ENCODE peak calls at places on chromosomes 11 and 22, in ten cellular contexts. V is endodermal cell; B is NCI-H1930; F is T-helper 2 cell; C is activated T-cell treated with anti-CD3 and anti-CD28 coated beads for 48 hours; O is brain microvascular endothelial cell; P is GM06990; Q is hypothalamus; Z is activated T-helper 1 cell treated with Interleukin-2 at 50 U/mL for 16 hours; U is stimulated activated CD4-positive, alpha-beta T cell treated with anti-CD3 and anti-CD28 coated beads, TNF-alpha, amount 100 ng/mL, for 1 hour. A is an unnamed sample.

GRCh38 chr22:24925586-24926427 is 20.7 kb downstream of the LHFPL7 start:
- DNase-seq in F (no peak), B (no peak), C (no peak), Z (no peak), Q (no peak), V (peak; percentile 76), O (peak; percentile 2), U (no peak), P (no peak), A (no peak)

GRCh38 chr11:73759520-73760065 is 1.3 kb downstream of the RAB6A start:
- DNase-seq in B (no peak), Z (no peak), C (no peak), O (no peak), V (no peak), U (no peak), F (no peak), Q (no peak), P (no peak), A (no peak)

GRCh38 chr11:44811841-44812448 is 85.2 kb downstream of the TSPAN18 start:
- DNase-seq in C (no peak), Z (no peak), V (no peak), F (no peak), P (no peak), O (no peak), B (no peak), U (no peak), Q (no peak), A (no peak)

GRCh38 chr11:88326112-88326511 is 11.4 kb downstream of the CTSC start:
- DNase-seq in P (no peak), Z (no peak), Q (no peak), C (no peak), F (no peak), U (no peak), B (no peak), O (no peak), V (no peak), A (no peak)

GRCh38 chr11:78715639-78716311 is 141.1 kb upstream of the NARS2 start:
- DNase-seq in Z (no peak), C (peak; percentile 54), V (peak; percentile 95), U (no peak), B (peak; percentile 6), O (peak; percentile 63), Q (peak; percentile 34), F (no peak), P (no peak), A (peak; percentile 6)

GRCh38 chr22:16955678-16956210 is 52.3 kb downstream of the GAB4 start:
- DNase-seq in B (no peak), C (no peak), Q (peak; percentile 9), O (no peak), U (no peak), V (no peak), P (no peak), Z (no peak), F (no peak), A (no peak)

GRCh38 chr11:31818874-31819331 is 7.8 kb upstream of the PAX6 start:
- DNase-seq in O (no peak), F (no peak), P (no peak), V (peak; percentile 70), C (no peak), B (no peak), Q (no peak), Z (no peak), U (no peak), A (no peak)

GRCh38 chr11:96008161-96008560 is 84.3 kb upstream of the MTMR2 start:
- DNase-seq in U (no peak), B (no peak), F (no peak), V (no peak), P (no peak), Q (no peak), Z (no peak), C (no peak), O (no peak), A (no peak)

GRCh38 chr22:29031236-29031982 is 30.2 kb downstream of the C22orf31 start:
- DNase-seq in P (no peak), V (peak; percentile 89), F (no peak), B (no peak), U (no peak), Z (no peak), O (peak; percentile 96), C (no peak), Q (no peak), A (no peak)

GRCh38 chr11:7577883-7578242 is 64.1 kb downstream of the PPFIBP2 start:
- DNase-seq in V (no peak), U (no peak), C (no peak), B (no peak), P (no peak), Z (no peak), O (peak; percentile 15), F (no peak), Q (no peak), A (no peak)

GRCh38 chr11:119282495-119282894 is 34.4 kb downstream of the MCAM start:
- DNase-seq in U (no peak), C (no peak), Z (no peak), P (no peak), V (no peak), Q (no peak), O (no peak), B (no peak), F (no peak), A (no peak)

GRCh38 chr11:118322721-118323120 is 18.2 kb downstream of the CD3E start:
- DNase-seq in Z (no peak), F (no peak), U (no peak), P (no peak), O (no peak), C (no peak), Q (no peak), V (no peak), B (no peak), A (no peak)

GRCh38 chr11:123630126-123630531 is 24.3 kb downstream of the SCN3B start:
- DNase-seq in Z (no peak), B (no peak), Q (no peak), O (no peak), C (no peak), V (no peak), F (no peak), U (no peak), P (no peak), A (no peak)

GRCh38 chr11:13674799-13675509 is 6.5 kb downstream of the FAR1 start:
- DNase-seq in Z (no peak), F (no peak), Q (no peak), V (no peak), C (no peak), B (no peak), U (no peak), O (no peak), P (no peak), A (no peak)

GRCh38 chr22:41001722-41002122 is 50.5 kb downstream of the RBX1 start:
- DNase-seq in V (no peak), P (no peak), O (peak; percentile 11), U (no peak), F (no peak), Q (no peak), B (no peak), C (no peak), Z (no peak), A (no peak)

GRCh38 chr11:93481696-93482095 is 61.5 kb downstream of the SMCO4 start:
- DNase-seq in U (no peak), B (no peak), P (no peak), V (no peak), F (no peak), Q (no peak), Z (no peak), C (no peak), O (no peak), A (no peak)

GRCh38 chr11:131815631-131816030 is 445.2 kb downstream of the NTM start:
- DNase-seq in B (no peak), Q (no peak), F (no peak), C (no peak), U (no peak), V (peak; percentile 78), Z (no peak), P (no peak), O (no peak), A (no peak)

GRCh38 chr11:68010058-68011041 is at the start of gene ALDH3B1:
- DNase-seq in O (peak; percentile 71), U (no peak), Q (peak; percentile 88), C (no peak), B (no peak), P (no peak), Z (no peak), V (peak; percentile 86), F (no peak), A (no peak)

GRCh38 chr11:34161812-34162506 is 56.5 kb downstream of the NAT10 start:
- DNase-seq in F (peak; percentile 42), C (peak; percentile 53), P (no peak), U (no peak), Q (no peak), V (no peak), O (peak; percentile 60), B (no peak), Z (no peak), A (no peak)

GRCh38 chr11:2534131-2534956 is 89.5 kb downstream of the KCNQ1 start:
- DNase-seq in V (no peak), C (no peak), P (no peak), Q (no peak), F (no peak), U (no peak), B (no peak), O (no peak), Z (no peak), A (no peak)

GRCh38 chr11:119100246-119100959 is 1.2 kb downstream of the DPAGT1 start:
- DNase-seq in Q (no peak), U (no peak), F (no peak), V (peak; percentile 57), C (no peak), P (no peak), B (no peak), Z (no peak), O (peak; percentile 34), A (no peak)

GRCh38 chr22:25716637-25717036 is 25.4 kb upstream of the MYO18B start:
- DNase-seq in F (no peak), Z (no peak), O (no peak), B (no peak), Q (no peak), C (no peak), P (no peak), U (no peak), V (no peak), A (no peak)

GRCh38 chr11:111797145-111797581 is 31.0 kb upstream of the PPP2R1B start:
- DNase-seq in B (no peak), O (no peak), F (no peak), P (peak; percentile 29), Q (no peak), V (no peak), U (no peak), Z (no peak), C (no peak), A (no peak)

GRCh38 chr22:48319321-48320047 is 1508.2 kb downstream of the BRD1 start:
- DNase-seq in V (no peak), B (no peak), C (no peak), U (no peak), O (no peak), F (no peak), Q (no peak), P (no peak), Z (no peak), A (no peak)

GRCh38 chr11:126886636-126887035 is 113.9 kb downstream of the KIRREL3 start:
- DNase-seq in O (no peak), U (no peak), F (no peak), B (no peak), C (no peak), Z (no peak), Q (no peak), V (no peak), P (no peak), A (no peak)

GRCh38 chr11:108551653-108552462 is 41.7 kb downstream of the EXPH5 start:
- DNase-seq in P (no peak), F (no peak), O (peak; percentile 36), Z (no peak), B (no peak), U (no peak), Q (no peak), V (peak; percentile 60), C (no peak), A (no peak)

GRCh38 chr11:8988329-8989234 is 15.2 kb downstream of the NRIP3 start:
- DNase-seq in C (no peak), P (no peak), Z (no peak), Q (no peak), O (peak; percentile 62), V (no peak), B (no peak), F (no peak), U (no peak), A (no peak)

GRCh38 chr22:46087816-46088277 is 62.5 kb upstream of the PPARA start:
- DNase-seq in U (no peak), B (no peak), O (peak; percentile 90), F (no peak), Z (no peak), C (no peak), Q (peak; percentile 97), V (no peak), P (no peak), A (no peak)